ENCODE peak calls at places on chromosomes 7 and 10, in six cellular contexts. Z, P, A, M, S and X are unnamed samples.

GRCh38 chr10:35633006-35633980 is 8.8 kb downstream of the FZD8 start:
- DNase-seq in Z (no peak), P (no peak), A (no peak), M (no peak), S (no peak), X (no peak)

GRCh38 chr7:134714791-134715190 is 64.6 kb upstream of the CALD1 start:
- DNase-seq in Z (no peak), P (no peak), A (no peak), M (no peak), S (no peak), X (no peak)

GRCh38 chr7:29500719-29501118 is 62.9 kb upstream of the PRR15 start:
- DNase-seq in Z (no peak), P (no peak), A (no peak), M (no peak), S (no peak), X (no peak)

GRCh38 chr10:31320179-31320597 is 1.2 kb downstream of the ZEB1 start:
- DNase-seq in Z (peak), P (peak), A (peak), M (peak), S (peak), X (peak)

GRCh38 chr7:74429153-74429747 is 24.5 kb upstream of the GTF2IRD1 start:
- DNase-seq in Z (no peak), P (no peak), A (peak), M (peak), S (no peak), X (no peak)

GRCh38 chr7:106501605-106502580 is 159.1 kb downstream of the CCDC71L start:
- DNase-seq in Z (no peak), P (no peak), A (peak), M (no peak), S (no peak), X (no peak)

GRCh38 chr7:124779194-124779593 is 13.6 kb upstream of the GPR37 start:
- DNase-seq in Z (no peak), P (no peak), A (no peak), M (no peak), S (no peak), X (no peak)

GRCh38 chr7:113143486-113144257 is 25.3 kb upstream of the SMIM30 start:
- DNase-seq in Z (no peak), P (no peak), A (peak), M (no peak), S (no peak), X (no peak)

GRCh38 chr7:5702876-5703571 is 78.4 kb downstream of the RNF216 start:
- DNase-seq in Z (peak), P (no peak), A (no peak), M (peak), S (no peak), X (no peak)

GRCh38 chr10:77666821-77667220 is 29.2 kb upstream of the KCNMA1 start:
- DNase-seq in Z (no peak), P (no peak), A (no peak), M (no peak), S (no peak), X (no peak)

GRCh38 chr7:104809906-104810305 is 204.1 kb upstream of the KMT2E start:
- DNase-seq in Z (no peak), P (no peak), A (no peak), M (no peak), S (no peak), X (no peak)

GRCh38 chr10:126969310-126969709 is 64.1 kb downstream of the DOCK1 start:
- DNase-seq in Z (no peak), P (no peak), A (no peak), M (no peak), S (peak), X (no peak)

GRCh38 chr10:47137311-47137851 is 162.6 kb upstream of the GDF10 start:
- DNase-seq in Z (no peak), P (no peak), A (no peak), M (no peak), S (peak), X (no peak)
- TF ChIP-seq POLR2A in Z (no peak), P (no peak), A (no peak), M (no peak), S (no peak), X (no peak)

DNA sequence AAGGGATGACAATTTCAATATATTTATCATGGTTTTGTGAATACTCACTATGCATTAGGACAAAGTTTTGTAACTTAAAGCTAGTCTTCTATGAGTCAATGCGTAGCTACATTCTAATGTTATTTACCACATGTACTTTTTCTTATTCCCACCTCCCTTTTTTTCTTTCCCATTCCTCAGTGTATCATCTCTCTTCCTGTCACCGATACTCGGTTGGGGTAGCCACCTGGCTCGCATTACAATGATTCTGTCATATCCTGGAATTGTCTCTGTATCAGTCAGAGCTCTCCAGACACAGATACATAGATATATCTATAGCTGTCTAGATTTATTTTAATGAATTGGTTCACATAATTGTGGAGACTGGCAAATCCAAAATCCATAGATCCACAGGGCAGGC is 9.8 kb upstream of the RALA start:
- DNase-seq in Z (no peak), P (no peak), A (no peak), M (no peak), S (no peak), X (no peak)
- TF ChIP-seq POLR2A in Z (no peak), P (no peak), A (no peak), M (no peak), S (no peak), X (no peak)

GRCh38 chr10:128047337-128047736 is 78.9 kb downstream of the MKI67 start:
- DNase-seq in Z (peak), P (no peak), A (peak), M (peak), S (no peak), X (peak)
- TF ChIP-seq POLR2A in Z (no peak), P (no peak), A (peak), M (no peak), S (no peak), X (peak)

GRCh38 chr7:27106181-27106905 is 3.9 kb upstream of the HOXA2 start:
- DNase-seq in Z (no peak), P (no peak), A (no peak), M (no peak), S (no peak), X (no peak)
- TF ChIP-seq POLR2A in Z (no peak), P (no peak), A (no peak), M (no peak), S (no peak), X (no peak)

GRCh38 chr10:103192451-103193106 is 493 bp downstream of the NT5C2 start:
- DNase-seq in Z (peak), P (peak), A (peak), M (peak), S (peak), X (peak)
- TF ChIP-seq POLR2A in Z (no peak), P (peak), A (peak), M (no peak), S (no peak), X (peak)

GRCh38 chr10:93897070-93897797 is 3.5 kb downstream of the SLC35G1 start:
- DNase-seq in Z (no peak), P (no peak), A (no peak), M (no peak), S (no peak), X (no peak)
- TF ChIP-seq POLR2A in Z (no peak), P (no peak), A (no peak), M (no peak), S (no peak), X (no peak)

DNA sequence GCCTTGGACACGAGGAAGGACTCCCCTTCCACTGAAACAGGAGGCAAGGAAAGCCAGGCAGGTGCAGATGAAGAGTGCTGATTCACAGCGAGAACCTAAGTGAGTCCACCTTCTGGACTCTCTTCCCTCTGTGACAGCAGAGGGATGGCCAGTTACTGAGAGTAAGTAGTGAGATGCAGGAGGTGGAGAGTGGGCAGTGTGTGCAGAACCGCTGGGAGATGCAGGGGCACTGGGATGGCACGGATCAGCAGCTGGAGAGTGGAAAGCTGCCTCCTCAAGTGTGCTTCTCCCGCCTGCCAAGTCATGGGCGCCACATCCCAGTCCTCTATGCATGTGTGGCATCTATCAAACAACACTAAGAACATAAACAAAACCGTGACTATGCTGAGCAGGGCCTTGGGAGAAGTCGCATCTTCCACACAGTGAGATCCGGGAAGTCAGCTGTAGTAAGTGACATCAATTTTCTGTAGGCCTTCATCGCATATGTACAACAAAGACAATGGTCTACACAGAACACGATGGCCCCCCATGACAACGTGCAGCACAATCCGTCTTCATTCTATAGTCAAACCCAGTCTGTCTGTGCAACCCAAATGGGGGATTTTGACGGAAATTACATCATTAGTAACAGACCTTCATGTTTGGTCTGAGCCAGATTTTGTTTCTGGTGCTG is 217.4 kb upstream of the KLF14 start:
- DNase-seq in Z (no peak), P (no peak), A (no peak), M (no peak), S (no peak), X (no peak)
- TF ChIP-seq POLR2A in Z (no peak), P (no peak), A (no peak), M (no peak), S (no peak), X (peak)